ENCODE peak calls at places on chromosomes 7 and 10, in ten cellular contexts. Y is NCI-H187; T is progenitor cell of endocrine pancreas; V is WTC11; G is pons; N is CD8-positive, alpha-beta T cell; Z is left ventricle myocardium inferior; H is amniotic stem cell; X is activated CD4-positive, CD25-positive, alpha-beta regulatory T cell; D is hippocampal formation. R is an unnamed sample.

GRCh38 chr10:125799446-125799845 is 23.6 kb downstream of the UROS start:
- DNase-seq in Y (no peak), T (no peak), V (no peak), G (no peak), N (no peak), Z (no peak), H (no peak), X (no peak), D (no peak), R (no peak)

GRCh38 chr7:40356871-40357676 is 222.3 kb downstream of the SUGCT start:
- DNase-seq in Y (no peak), T (no peak), V (no peak), G (no peak), N (no peak), Z (no peak), H (no peak), X (no peak), D (no peak), R (no peak)

GRCh38 chr10:114632869-114633715 is 25.0 kb downstream of the ABLIM1 start:
- DNase-seq in Y (no peak), T (no peak), V (no peak), G (peak; percentile 25), N (no peak), Z (peak; percentile 34), H (peak; percentile 23), X (no peak), D (no peak), R (no peak)

GRCh38 chr7:94656925-94657731 is 1.2 kb upstream of the SGCE start:
- DNase-seq in Y (peak; percentile 10), T (no peak), V (no peak), G (peak; percentile 42), N (peak; percentile 2), Z (no peak), H (peak; percentile 1), X (no peak), D (peak; percentile 21), R (peak; percentile 37)

GRCh38 chr10:95604630-95605029 is 43.5 kb upstream of the SORBS1 start:
- DNase-seq in Y (no peak), T (no peak), V (no peak), G (no peak), N (no peak), Z (no peak), H (no peak), X (no peak), D (no peak), R (no peak)

GRCh38 chr7:158114056-158114850 is 473.4 kb downstream of the PTPRN2 start:
- DNase-seq in Y (no peak), T (no peak), V (no peak), G (no peak), N (no peak), Z (no peak), H (no peak), X (no peak), D (no peak), R (no peak)

GRCh38 chr7:40739257-40739656 is 604.5 kb downstream of the SUGCT start:
- DNase-seq in Y (no peak), T (no peak), V (no peak), G (no peak), N (no peak), Z (no peak), H (no peak), X (no peak), D (no peak), R (no peak)

GRCh38 chr10:24358022-24358421 is 149.1 kb downstream of the KIAA1217 start:
- DNase-seq in Y (no peak), T (no peak), V (no peak), G (no peak), N (no peak), Z (no peak), H (no peak), X (no peak), D (no peak), R (no peak)

GRCh38 chr7:151807876-151808275 is 69.0 kb downstream of the PRKAG2 start:
- DNase-seq in Y (no peak), T (no peak), V (no peak), G (no peak), N (no peak), Z (no peak), H (no peak), X (no peak), D (no peak), R (no peak)

GRCh38 chr10:10734356-10735064 is 283.2 kb upstream of the CELF2 start:
- DNase-seq in Y (no peak), T (no peak), V (no peak), G (no peak), N (no peak), Z (no peak), H (no peak), X (no peak), D (no peak), R (no peak)

GRCh38 chr10:69731184-69731583 is 70.5 kb upstream of the COL13A1 start:
- DNase-seq in Y (no peak), T (no peak), V (no peak), G (no peak), N (no peak), Z (no peak), H (no peak), X (no peak), D (no peak), R (no peak)

GRCh38 chr10:788796-789748 is 99.6 kb upstream of the DIP2C start:
- DNase-seq in Y (no peak), T (no peak), V (peak; percentile 78), G (peak; percentile 57), N (no peak), Z (peak; percentile 76), H (no peak), X (no peak), D (peak; percentile 62), R (no peak)

GRCh38 chr7:50491209-50491608 is 41.1 kb upstream of the FIGNL1 start:
- DNase-seq in Y (no peak), T (no peak), V (no peak), G (no peak), N (no peak), Z (no peak), H (no peak), X (no peak), D (no peak), R (no peak)